ENCODE peak calls at places on chromosomes 4 and X, in four cellular contexts. Z is stimulated activated CD4-positive, alpha-beta T cell treated with anti-CD3 and anti-CD28 coated beads, Interleukin-1b, Interleukin-23, amount 100 ng/mL, for 1 hour; M is WERI-Rb-1; J is NCI-H69. O is an unnamed sample.

GRCh38 chr4:5890063-5890727 is 2.7 kb downstream of the CRMP1 start:
- DNase-seq in M (peak; percentile 97), J (peak; percentile 94), Z (no peak), O (no peak)

GRCh38 chr4:169116270-169116901 is 106.3 kb upstream of the CBR4 start:
- DNase-seq in J (no peak), Z (no peak), M (no peak), O (no peak)

GRCh38 chrX:47863187-47863586 is 26.5 kb downstream of the ZNF81 start:
- DNase-seq in J (no peak), Z (no peak), M (no peak), O (no peak)

GRCh38 chrX:88170528-88170927 is 576.5 kb upstream of the CPXCR1 start:
- DNase-seq in Z (no peak), J (no peak), M (no peak), O (no peak)

GRCh38 chrX:119486745-119487144 is 18.5 kb downstream of the SLC25A5 start:
- DNase-seq in M (no peak), J (no peak), Z (no peak), O (peak; percentile 9)

GRCh38 chr4:72286185-72286584 is 254.4 kb downstream of the NPFFR2 start:
- DNase-seq in Z (no peak), M (no peak), J (no peak), O (no peak)

GRCh38 chr4:11455201-11455835 is 26.6 kb upstream of the HS3ST1 start:
- DNase-seq in J (peak; percentile 12), M (no peak), Z (no peak), O (no peak)

GRCh38 chrX:10482262-10482661 is 138.1 kb downstream of the MID1 start:
- DNase-seq in Z (no peak), M (no peak), J (no peak), O (no peak)

GRCh38 chrX:2608638-2609430 is 82.3 kb upstream of the CD99 start:
- DNase-seq in Z (peak; percentile 63), J (no peak), M (peak; percentile 92), O (no peak)